ENCODE peak calls at places on chromosomes 4 and X, in seven cellular contexts. Q is psoas muscle, H is foreskin fibroblast, A is left lung, C is cardiac muscle cell, B is progenitor cell of endocrine pancreas, L is left ventricle myocardium inferior. U is an unnamed sample.

GRCh38 chr4:166741709-166742108 is 492.6 kb downstream of the SPOCK3 start:
- DNase-seq in Q (no peak), H (no peak), A (no peak), C (no peak), B (no peak), L (no peak), U (no peak)

GRCh38 chr4:167622481-167623240 is 388.4 kb upstream of the SPOCK3 start:
- DNase-seq in Q (peak), H (peak), A (peak), C (peak), B (peak), L (peak), U (peak)

GRCh38 chrX:122238801-122239200 is 945.3 kb upstream of the GRIA3 start:
- DNase-seq in Q (no peak), H (peak), A (no peak), C (no peak), B (no peak), L (no peak), U (no peak)

GRCh38 chr4:2961411-2962098 is 1.7 kb downstream of the NOP14 start:
- DNase-seq in Q (no peak), H (no peak), A (no peak), C (no peak), B (no peak), L (no peak), U (no peak)

GRCh38 chr4:104210420-104210819 is 284.3 kb downstream of the CXXC4 start:
- DNase-seq in Q (no peak), H (no peak), A (no peak), C (no peak), B (no peak), L (no peak), U (no peak)

GRCh38 chr4:168153596-168154440 is 61.5 kb downstream of the ANXA10 start:
- DNase-seq in Q (peak), H (peak), A (peak), C (peak), B (peak), L (peak), U (peak)

GRCh38 chr4:3404546-3404945 is 37.2 kb upstream of the HGFAC start:
- DNase-seq in Q (no peak), H (no peak), A (no peak), C (no peak), B (no peak), L (no peak), U (no peak)

GRCh38 chr4:58983887-58984286 is 1873.7 kb upstream of the IGFBP7 start:
- DNase-seq in Q (no peak), H (no peak), A (no peak), C (no peak), B (no peak), L (no peak), U (no peak)

GRCh38 chr4:81221303-81222081 is 6.5 kb upstream of the PRKG2 start:
- DNase-seq in Q (no peak), H (peak), A (no peak), C (peak), B (no peak), L (no peak), U (no peak)

GRCh38 chr4:96407651-96408342 is 567.9 kb downstream of the PDHA2 start:
- DNase-seq in Q (no peak), H (no peak), A (no peak), C (peak), B (no peak), L (no peak), U (no peak)

DNA sequence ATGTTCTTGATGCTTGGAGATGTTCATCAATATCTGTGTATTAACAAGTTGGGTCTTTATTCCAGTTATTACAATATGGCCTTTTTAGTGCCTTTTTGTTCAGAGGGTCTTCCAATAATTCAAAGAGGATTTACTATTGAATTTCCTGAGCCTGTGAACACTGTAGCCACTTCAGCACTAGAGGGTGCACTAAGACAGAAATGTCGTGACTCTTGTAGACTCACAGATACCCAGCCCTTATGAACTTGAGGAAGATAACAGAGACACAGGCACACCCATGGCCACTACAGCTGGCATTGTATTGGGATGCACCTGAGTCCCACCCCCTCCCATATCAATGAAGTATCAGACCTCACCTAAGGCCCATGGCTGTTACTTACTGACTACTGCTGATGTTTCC is 54.4 kb upstream of the ACTRT1 start:
- DNase-seq in Q (no peak), H (no peak), A (no peak), C (no peak), B (no peak), L (no peak), U (no peak)
- TF ChIP-seq CTCF in Q (no peak), H (no peak), A (no peak), C (no peak), B (peak), L (no peak), U (no peak)

GRCh38 chrX:110853610-110854009 is 58.0 kb upstream of the CHRDL1 start:
- DNase-seq in Q (peak), H (peak), A (no peak), C (peak), B (no peak), L (no peak), U (no peak)
- TF ChIP-seq CTCF in Q (no peak), H (peak), A (no peak), C (peak), B (peak), L (peak), U (peak)

GRCh38 chr4:178598672-178599071 is 1156.4 kb upstream of the AGA start:
- DNase-seq in Q (no peak), H (no peak), A (no peak), C (no peak), B (no peak), L (no peak), U (no peak)

GRCh38 chr4:178602833-178603232 is 1160.6 kb upstream of the AGA start:
- DNase-seq in Q (no peak), H (peak), A (no peak), C (no peak), B (no peak), L (no peak), U (no peak)

DNA sequence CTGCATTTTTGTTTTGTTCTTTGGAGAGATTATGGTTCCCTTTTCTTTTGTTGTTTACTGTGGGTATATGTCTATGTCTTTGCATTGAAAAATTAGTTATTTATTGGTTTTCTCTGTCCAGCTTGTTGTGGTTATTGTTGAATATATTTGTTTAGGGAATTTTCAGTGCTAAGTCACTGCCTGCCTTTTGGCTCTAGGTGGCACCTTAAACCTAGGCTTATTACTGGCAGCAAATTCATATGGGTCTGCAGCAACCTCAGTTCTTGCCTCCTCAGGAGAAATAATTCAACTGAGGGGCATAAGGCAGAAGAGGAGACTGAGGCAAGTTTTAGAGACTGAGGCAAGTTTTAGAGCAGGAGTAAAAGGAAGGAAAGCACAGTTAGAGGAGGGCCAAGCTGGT is 1157.3 kb upstream of the AGA start:
- DNase-seq in Q (no peak), H (no peak), A (no peak), C (no peak), B (no peak), L (no peak), U (no peak)
- TF ChIP-seq CTCF in Q (no peak), H (no peak), A (no peak), C (no peak), B (peak), L (no peak), U (no peak)

GRCh38 chr4:141079393-141079930 is 53.8 kb downstream of the RNF150 start:
- DNase-seq in Q (no peak), H (no peak), A (no peak), C (no peak), B (no peak), L (no peak), U (no peak)

GRCh38 chr4:141075553-141075952 is 57.7 kb downstream of the RNF150 start:
- DNase-seq in Q (no peak), H (no peak), A (no peak), C (no peak), B (no peak), L (no peak), U (no peak)

GRCh38 chr4:141078871-141079270 is 54.4 kb downstream of the RNF150 start:
- DNase-seq in Q (no peak), H (peak), A (no peak), C (peak), B (no peak), L (no peak), U (no peak)

GRCh38 chr4:141077611-141078225 is 55.6 kb downstream of the RNF150 start:
- DNase-seq in Q (no peak), H (no peak), A (no peak), C (no peak), B (no peak), L (peak), U (no peak)

DNA sequence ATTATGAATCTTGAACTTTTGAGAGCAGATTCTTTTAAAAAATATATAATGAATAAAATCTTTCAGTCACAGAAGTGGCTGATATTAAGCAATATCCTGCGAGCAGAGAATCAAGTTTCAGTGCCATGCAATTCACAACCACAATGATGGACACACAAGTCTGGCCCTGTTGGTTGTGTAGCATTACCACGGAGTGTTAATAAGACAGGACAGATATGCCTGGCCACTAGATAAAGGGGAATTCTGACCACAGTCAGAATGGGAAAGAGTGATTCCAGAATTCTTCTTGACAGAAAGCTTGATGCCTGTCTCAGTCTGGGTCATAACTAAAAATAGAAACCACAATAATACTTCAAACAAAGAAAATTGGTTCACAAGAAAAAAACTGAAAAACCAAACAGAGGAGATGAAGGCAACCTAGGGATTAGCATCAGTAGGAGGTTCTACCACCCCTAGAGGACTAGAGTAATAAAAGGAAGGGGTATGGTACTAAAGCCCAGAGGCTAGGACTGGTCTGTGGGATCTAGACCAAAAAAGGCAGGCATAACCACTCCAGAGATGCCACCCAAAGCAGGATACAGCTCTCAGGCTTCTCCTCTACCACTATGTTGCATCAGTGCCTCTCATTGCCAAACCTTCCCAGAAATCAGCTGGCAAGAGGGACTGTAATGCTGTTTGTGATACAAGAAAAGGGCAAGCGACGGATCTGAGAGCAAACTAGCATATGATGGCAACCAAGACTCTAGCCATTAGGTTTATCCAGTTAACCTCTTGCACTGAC is 59.0 kb downstream of the RNF150 start:
- DNase-seq in Q (no peak), H (no peak), A (no peak), C (peak), B (no peak), L (no peak), U (no peak)
- TF ChIP-seq CTCF in Q (no peak), H (no peak), A (no peak), C (no peak), B (no peak), L (no peak), U (no peak)

DNA sequence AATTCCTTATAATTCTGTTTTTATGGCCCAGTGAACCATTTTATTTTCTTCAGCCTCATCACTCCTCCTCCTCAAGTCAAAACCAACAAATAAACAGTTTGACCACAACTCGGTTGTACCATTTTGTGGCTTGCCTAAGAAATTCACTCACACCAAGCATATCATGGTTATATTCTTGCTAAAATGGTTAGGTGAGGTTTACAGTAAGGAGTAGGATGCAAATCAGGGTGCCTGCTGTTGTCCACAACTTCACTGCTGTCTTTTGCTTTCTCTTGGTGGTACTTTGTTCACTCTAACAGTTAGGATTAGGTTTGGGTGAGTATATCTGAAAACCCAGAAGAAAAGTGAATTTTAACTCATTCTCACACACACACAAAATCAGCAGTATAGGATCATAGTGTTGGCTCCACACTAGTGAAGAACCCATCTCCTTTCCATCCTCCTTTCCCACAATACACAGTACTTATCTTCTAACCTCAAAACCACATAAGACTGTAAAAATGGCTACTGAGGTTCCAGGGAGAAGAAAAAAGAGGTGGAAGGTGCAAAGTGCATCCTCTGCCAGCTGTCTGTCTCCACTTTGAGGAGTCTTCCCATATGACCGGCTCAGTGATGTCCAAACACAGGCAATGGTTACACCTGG is 368.8 kb downstream of the STPG2 start:
- DNase-seq in Q (no peak), H (no peak), A (no peak), C (no peak), B (no peak), L (no peak), U (no peak)
- TF ChIP-seq CTCF in Q (no peak), H (no peak), A (no peak), C (no peak), B (no peak), L (no peak), U (no peak)

GRCh38 chr4:87006531-87007344 is 71.9 kb downstream of the AFF1 start:
- DNase-seq in Q (peak), H (peak), A (peak), C (peak), B (peak), L (peak), U (peak)
- TF ChIP-seq CTCF in Q (peak), H (peak), A (no peak), C (peak), B (peak), L (peak), U (peak)

GRCh38 chr4:105495667-105496066 is 21.8 kb upstream of the PPA2 start:
- DNase-seq in Q (no peak), H (no peak), A (no peak), C (no peak), B (no peak), L (no peak), U (no peak)

DNA sequence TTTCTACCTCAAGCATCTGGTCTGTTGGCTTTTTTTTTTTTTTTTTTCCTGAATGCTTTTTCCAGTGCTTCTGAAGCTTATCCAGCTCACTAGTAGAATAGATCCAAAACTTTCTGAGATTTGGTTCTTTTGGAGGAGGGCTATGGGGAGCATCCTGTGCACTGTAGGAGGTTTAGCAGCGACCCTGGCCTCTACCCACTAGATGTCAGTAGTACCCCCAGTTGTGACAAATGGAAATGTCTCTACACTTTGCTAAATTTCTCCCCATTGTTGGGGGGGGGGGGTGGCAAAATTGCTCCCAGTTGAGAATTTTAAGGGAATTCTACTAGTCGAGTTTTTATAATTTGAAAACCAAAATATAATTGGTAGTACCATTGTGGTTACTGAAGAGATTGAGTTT is 23.0 kb upstream of the PPA2 start:
- DNase-seq in Q (no peak), H (no peak), A (no peak), C (no peak), B (no peak), L (no peak), U (no peak)
- TF ChIP-seq CTCF in Q (no peak), H (no peak), A (no peak), C (peak), B (no peak), L (peak), U (no peak)

GRCh38 chrX:1874899-1875298 is 260.0 kb downstream of the ASMT start:
- DNase-seq in Q (no peak), H (no peak), A (no peak), C (no peak), B (no peak), L (no peak), U (no peak)
- TF ChIP-seq CTCF in Q (no peak), H (no peak), A (no peak), C (no peak), B (no peak), L (no peak), U (no peak)

DNA sequence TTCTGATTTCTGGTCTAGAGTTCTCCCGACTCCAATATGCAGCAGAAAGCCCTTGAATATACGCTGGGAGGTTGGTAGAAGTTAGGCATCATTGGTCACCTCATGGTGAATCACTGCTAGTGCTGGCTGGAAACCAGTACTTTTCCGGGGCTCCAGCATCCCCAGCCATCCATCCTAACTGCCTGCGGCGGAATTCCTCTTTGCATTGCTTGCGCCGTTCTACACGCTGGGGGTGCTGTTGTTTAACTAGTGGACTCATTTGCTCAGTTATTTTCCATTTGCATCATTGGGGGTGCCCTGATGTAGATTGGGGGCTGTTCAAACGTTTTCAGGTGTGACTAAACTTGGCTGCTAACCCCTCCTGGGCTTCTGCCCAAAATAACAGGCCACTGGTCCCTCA is 23.3 kb upstream of the GPR50 start:
- DNase-seq in Q (no peak), H (peak), A (no peak), C (peak), B (no peak), L (no peak), U (no peak)
- TF ChIP-seq CTCF in Q (no peak), H (no peak), A (no peak), C (peak), B (peak), L (peak), U (peak)

GRCh38 chr4:158859661-158860060 is 90.8 kb downstream of the FNIP2 start:
- DNase-seq in Q (no peak), H (peak), A (no peak), C (peak), B (no peak), L (no peak), U (no peak)

GRCh38 chr4:158860856-158861255 is 92.0 kb downstream of the FNIP2 start:
- DNase-seq in Q (no peak), H (no peak), A (no peak), C (no peak), B (no peak), L (no peak), U (no peak)

GRCh38 chr4:158863296-158863695 is 94.5 kb downstream of the FNIP2 start:
- DNase-seq in Q (no peak), H (no peak), A (no peak), C (no peak), B (no peak), L (no peak), U (no peak)

GRCh38 chr4:158861281-158861680 is 92.5 kb downstream of the FNIP2 start:
- DNase-seq in Q (no peak), H (no peak), A (no peak), C (no peak), B (no peak), L (no peak), U (no peak)

GRCh38 chr4:158861766-158862165 is 92.9 kb downstream of the FNIP2 start:
- DNase-seq in Q (no peak), H (no peak), A (no peak), C (no peak), B (no peak), L (no peak), U (no peak)
- TF ChIP-seq CTCF in Q (no peak), H (no peak), A (no peak), C (no peak), B (no peak), L (no peak), U (no peak)